ENCODE peak calls at places on chromosome 20, in seven cellular contexts. E is activated CD4-positive, CD25-positive, alpha-beta regulatory T cell; O is esophagus muscularis mucosa; D is globus pallidus; V is PC-9; C is astrocyte; T is stimulated activated effector memory CD8-positive, alpha-beta T cell treated with anti-CD3 and anti-CD28 coated beads, Interleukin-12 subunit alpha, Interleukin-12 subunit beta, amount 100 ng/mL, for 72 hours. G is an unnamed sample.

GRCh38 chr20:41734506-41734945 is 116.3 kb upstream of the CHD6 start:
- DNase-seq in V (no peak), O (peak; percentile 82), E (no peak), C (peak; percentile 1), T (no peak), D (no peak), G (peak; percentile 17)

GRCh38 chr20:62979310-62979709 is 26.8 kb downstream of the SLC17A9 start:
- DNase-seq in O (no peak), T (no peak), C (no peak), E (no peak), V (no peak), D (no peak), G (no peak)

GRCh38 chr20:49471397-49471796 is 11.1 kb downstream of the KCNB1 start:
- DNase-seq in D (no peak), E (no peak), C (no peak), O (no peak), T (no peak), V (no peak), G (peak; percentile 25)

GRCh38 chr20:63831696-63832686 is 927 bp upstream of the ZBTB46 start:
- DNase-seq in T (no peak), V (peak; percentile 21), D (no peak), E (no peak), O (no peak), C (no peak), G (peak; percentile 95)

GRCh38 chr20:57393321-57394086 is 2.3 kb downstream of the RBM38 start:
- DNase-seq in C (no peak), O (no peak), V (peak; percentile 55), T (no peak), D (peak; percentile 9), E (no peak), G (no peak)

GRCh38 chr20:33736962-33737361 is 5.2 kb downstream of the ZNF341 start:
- DNase-seq in O (no peak), T (no peak), D (no peak), V (no peak), E (no peak), C (no peak), G (no peak)

GRCh38 chr20:40770564-40771307 is 81.7 kb upstream of the MAFB start:
- DNase-seq in O (no peak), D (peak; percentile 42), C (no peak), T (no peak), E (no peak), V (no peak), G (no peak)

GRCh38 chr20:16392346-16392745 is 180.9 kb downstream of the KIF16B start:
- DNase-seq in T (no peak), O (peak; percentile 39), E (no peak), C (no peak), D (no peak), V (no peak), G (no peak)

GRCh38 chr20:61389077-61389476 is 137.0 kb downstream of the CDH4 start:
- DNase-seq in O (no peak), V (no peak), D (no peak), E (no peak), T (no peak), C (no peak), G (no peak)

GRCh38 chr20:23627501-23627900 is 10.3 kb downstream of the CST3 start:
- DNase-seq in T (no peak), V (no peak), E (no peak), O (no peak), D (no peak), C (peak; percentile 44), G (no peak)

G was measured in NCI-H226.